ENCODE peak calls at places on chromosomes 4 and X, in six cellular contexts. P is endodermal cell, D is vagina, W is fibroblast of lung, Y is brain microvascular endothelial cell, F is heart right ventricle. Z is an unnamed sample. For H3K27me3, the result is how much of the 10 kb centered on the place peaks cover.

GRCh38 chrX:46251755-46252154 is 293.5 kb downstream of the ZNF674 start:
- DNase-seq in P (no peak), D (no peak), W (peak), F (no peak), Y (peak), Z (peak)

GRCh38 chrX:9873952-9874351 is 87.7 kb downstream of the SHROOM2 start:
- DNase-seq in D (no peak), Y (no peak), P (peak), F (no peak), W (no peak), Z (peak)

GRCh38 chr4:128393111-128393704 is 105.6 kb upstream of the PGRMC2 start:
- DNase-seq in F (peak), P (no peak), D (no peak), W (peak), Y (peak), Z (no peak)

GRCh38 chr4:3321295-3321889 is 28.6 kb downstream of the RGS12 start:
- DNase-seq in Y (no peak), P (peak), D (no peak), W (no peak), F (peak), Z (no peak)

GRCh38 chrX:9493936-9494335 is 29.1 kb downstream of the TBL1X start:
- DNase-seq in W (peak), D (no peak), Y (peak), F (no peak), P (no peak), Z (no peak)

GRCh38 chrX:47366051-47366722 is 4.2 kb upstream of the ZNF157 start:
- DNase-seq in F (peak), W (peak), D (no peak), P (peak), Y (peak), Z (no peak)

GRCh38 chr4:168857546-168858314 is 152.3 kb downstream of the CBR4 start:
- DNase-seq in F (no peak), Y (peak), D (no peak), W (peak), P (no peak), Z (no peak)

GRCh38 chr4:47106561-47106960 is 75.2 kb downstream of the GABRB1 start:
- DNase-seq in D (no peak), P (no peak), Y (no peak), W (peak), F (no peak), Z (no peak)

GRCh38 chrX:139200793-139201192 is 329.7 kb upstream of the F9 start:
- DNase-seq in F (no peak), Y (no peak), W (peak), P (no peak), D (no peak), Z (no peak)

GRCh38 chrX:25015486-25016360 is at the start of gene ARX:
- DNase-seq in W (peak), P (peak), D (no peak), F (peak), Y (no peak), Z (peak)

GRCh38 chr4:98950925-98951324 is 22.0 kb upstream of the EIF4E start:
- DNase-seq in W (peak), Y (no peak), F (no peak), D (no peak), P (no peak), Z (no peak)

GRCh38 chr4:98939892-98940298 is 11.0 kb upstream of the EIF4E start:
- DNase-seq in P (peak), Y (peak), W (peak), D (no peak), F (no peak), Z (no peak)

GRCh38 chr4:98946359-98946758 is 17.4 kb upstream of the EIF4E start:
- DNase-seq in Y (no peak), P (no peak), W (no peak), D (no peak), F (no peak), Z (no peak)

GRCh38 chr4:98939446-98939845 is 10.5 kb upstream of the EIF4E start:
- DNase-seq in F (no peak), W (no peak), D (no peak), Y (no peak), P (no peak), Z (no peak)

GRCh38 chr4:98945297-98945850 is 16.4 kb upstream of the EIF4E start:
- DNase-seq in F (no peak), Y (peak), W (peak), P (no peak), D (no peak), Z (no peak)
- TF ChIP-seq CTCF in F (no peak), Y (no peak), W (no peak), P (no peak), D (no peak), Z (no peak)

GRCh38 chrX:96761566-96761965 is 76.9 kb downstream of the DIAPH2 start:
- DNase-seq in D (no peak), Y (no peak), W (no peak), F (no peak), P (no peak), Z (no peak)
- H3K27me3 ChIP-seq in D (under half), Y (under half), W (under half), F (under half), P (under half), Z (under half)

DNA sequence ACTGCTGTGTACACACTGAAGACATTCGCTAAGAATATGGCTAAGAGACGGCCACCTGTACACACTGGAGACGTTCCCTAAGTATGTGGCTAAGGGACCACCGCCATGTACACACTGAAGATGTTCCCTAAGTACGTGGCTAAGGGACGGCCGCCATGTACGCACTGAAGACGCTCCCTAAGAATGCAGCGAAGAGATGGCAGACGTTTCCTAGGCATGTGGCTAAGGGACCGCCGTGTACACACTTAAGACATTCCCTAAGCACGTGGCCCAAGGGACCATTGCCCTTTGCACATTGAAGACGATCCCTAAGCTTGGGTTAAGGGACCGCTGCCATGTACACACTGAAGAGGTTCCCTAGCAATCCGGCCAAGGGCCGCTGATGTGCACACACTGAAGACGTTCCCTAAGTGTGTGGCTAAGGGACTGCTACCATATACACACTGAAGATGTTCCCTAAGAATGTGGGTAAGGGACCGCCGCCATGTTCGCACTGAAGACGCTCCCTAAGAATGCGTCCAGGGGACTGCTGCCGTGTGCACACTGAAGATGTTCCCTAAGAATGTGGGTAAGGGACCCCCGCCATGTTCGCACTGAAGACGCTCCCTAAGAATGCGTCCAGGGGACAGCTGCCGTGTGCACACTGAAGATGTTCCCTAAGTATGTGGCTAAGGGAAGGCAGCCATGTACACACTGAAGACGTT is 36.7 kb downstream of the DHRSX start:
- DNase-seq in P (peak), F (no peak), Y (peak), D (no peak), W (peak), Z (peak)
- H3K4me3 ChIP-seq in P (no peak), F (no peak), Y (no peak), D (no peak), W (no peak), Z (no peak)

GRCh38 chrX:16662402-16662801 is 12.4 kb downstream of the S100G start:
- DNase-seq in Y (no peak), D (no peak), W (no peak), F (no peak), P (no peak), Z (peak)

GRCh38 chrX:16664059-16664458 is 14.1 kb downstream of the S100G start:
- DNase-seq in Y (no peak), F (no peak), W (peak), D (no peak), P (no peak), Z (no peak)

GRCh38 chrX:16665089-16665488 is 15.1 kb downstream of the S100G start:
- DNase-seq in F (no peak), D (no peak), Y (peak), P (no peak), W (peak), Z (no peak)

GRCh38 chrX:16666541-16666940 is 16.6 kb downstream of the S100G start:
- DNase-seq in W (peak), F (no peak), D (no peak), P (peak), Y (peak), Z (no peak)

DNA sequence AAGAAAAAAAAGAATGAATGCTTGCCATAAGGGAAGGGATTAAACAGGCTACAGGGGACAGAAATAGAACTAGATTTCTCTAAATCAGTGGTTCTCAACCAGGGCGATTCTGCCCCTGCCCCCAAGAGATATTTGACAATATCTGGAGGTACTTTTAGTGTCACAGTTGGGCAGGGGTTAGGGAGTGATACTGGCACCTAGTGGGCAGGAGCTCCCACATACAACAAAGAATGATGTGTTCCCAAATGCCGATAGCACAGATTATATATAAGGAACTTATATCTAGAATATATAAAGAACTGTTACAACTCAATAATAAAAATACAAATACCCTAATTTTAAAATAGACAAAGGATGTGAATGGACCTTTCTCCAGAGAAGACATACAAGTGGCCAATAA is 14.7 kb downstream of the S100G start:
- DNase-seq in F (no peak), P (no peak), W (no peak), D (no peak), Y (no peak), Z (no peak)
- TF ChIP-seq CTCF in F (no peak), P (peak), W (peak), D (no peak), Y (peak), Z (peak)

GRCh38 chrX:69507500-69507789 is 3.3 kb downstream of the NALF2 start:
- DNase-seq in P (peak), Y (no peak), D (peak), W (no peak), F (no peak), Z (no peak)

GRCh38 chrX:69510137-69510715 is 6.1 kb downstream of the NALF2 start:
- DNase-seq in F (no peak), Y (no peak), D (peak), P (peak), W (no peak), Z (no peak)

GRCh38 chrX:69510914-69511513 is 6.9 kb downstream of the NALF2 start:
- DNase-seq in W (no peak), D (no peak), F (no peak), Y (no peak), P (no peak), Z (no peak)

GRCh38 chrX:69506617-69507499 is 2.7 kb downstream of the NALF2 start:
- DNase-seq in F (no peak), W (no peak), P (peak), D (peak), Y (no peak), Z (no peak)

GRCh38 chrX:69508610-69509009 is 4.5 kb downstream of the NALF2 start:
- DNase-seq in Y (no peak), F (no peak), D (peak), W (no peak), P (peak), Z (no peak)
- H3K27me3 ChIP-seq in Y (under half), F (under half), D (under half), W (under half), P (under half), Z (under half)

DNA sequence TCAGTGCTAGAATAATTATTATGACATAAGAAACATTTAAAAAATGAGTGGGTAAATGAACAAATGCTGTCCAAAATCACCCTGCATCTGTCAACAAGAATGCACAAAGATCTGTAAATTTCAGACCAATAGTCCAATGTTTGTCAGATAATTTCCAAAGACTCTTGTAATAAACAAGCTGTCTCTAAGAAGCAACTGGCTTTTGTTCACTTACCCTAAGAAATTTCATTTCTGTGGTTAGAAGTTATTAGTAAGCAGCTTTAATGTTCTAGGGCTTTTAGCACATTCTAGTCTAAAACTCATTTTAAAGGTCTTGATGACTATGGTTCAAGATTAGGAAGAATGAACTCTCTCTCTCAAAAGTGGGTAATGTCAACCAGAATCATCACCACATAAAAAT is 560.3 kb upstream of the SMIM31 start:
- DNase-seq in W (no peak), D (no peak), P (no peak), F (no peak), Y (no peak), Z (no peak)
- H3K4me3 ChIP-seq in W (no peak), D (no peak), P (no peak), F (no peak), Y (no peak), Z (no peak)

DNA sequence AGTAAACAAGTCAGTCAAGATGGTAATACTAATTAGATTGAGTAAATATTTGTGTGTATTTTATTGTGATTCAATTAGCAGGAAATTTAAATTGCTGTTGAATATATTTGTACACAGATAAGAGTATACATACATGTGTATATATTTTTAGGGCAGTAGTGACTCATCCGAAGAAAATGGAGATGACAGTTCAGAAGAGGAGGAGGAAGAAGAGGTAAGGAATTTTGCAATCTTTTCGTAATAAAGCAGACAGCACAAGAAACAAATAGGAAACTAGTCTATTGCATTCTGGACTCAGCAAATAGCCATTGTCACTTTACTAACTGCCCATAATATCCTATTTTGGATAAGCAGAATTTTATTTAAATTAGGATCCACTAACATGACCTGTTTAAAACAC is 6.6 kb downstream of the IBSP start:
- DNase-seq in Y (no peak), P (no peak), F (no peak), D (no peak), W (peak), Z (no peak)
- TF ChIP-seq CTCF in Y (no peak), P (no peak), F (no peak), D (no peak), W (no peak), Z (no peak)

GRCh38 chr4:164613761-164614277 is 140.1 kb upstream of the SMIM31 start:
- DNase-seq in P (no peak), D (no peak), W (peak), Y (no peak), F (no peak), Z (no peak)

GRCh38 chr4:164615964-164616363 is 138.0 kb upstream of the SMIM31 start:
- DNase-seq in Y (no peak), D (no peak), F (no peak), P (no peak), W (no peak), Z (no peak)

GRCh38 chr4:164617426-164617825 is 136.5 kb upstream of the SMIM31 start:
- DNase-seq in D (no peak), F (no peak), W (no peak), P (no peak), Y (no peak), Z (no peak)

GRCh38 chr4:164616961-164617360 is 137.0 kb upstream of the SMIM31 start:
- DNase-seq in F (no peak), Y (no peak), D (no peak), W (no peak), P (peak), Z (no peak)

GRCh38 chr4:164614999-164615398 is 138.9 kb upstream of the SMIM31 start:
- DNase-seq in P (peak), W (peak), Y (no peak), D (no peak), F (no peak), Z (no peak)
- H3K27me3 ChIP-seq in P (under half), W (under half), Y (under half), D (under half), F (under half), Z (under half)

DNA sequence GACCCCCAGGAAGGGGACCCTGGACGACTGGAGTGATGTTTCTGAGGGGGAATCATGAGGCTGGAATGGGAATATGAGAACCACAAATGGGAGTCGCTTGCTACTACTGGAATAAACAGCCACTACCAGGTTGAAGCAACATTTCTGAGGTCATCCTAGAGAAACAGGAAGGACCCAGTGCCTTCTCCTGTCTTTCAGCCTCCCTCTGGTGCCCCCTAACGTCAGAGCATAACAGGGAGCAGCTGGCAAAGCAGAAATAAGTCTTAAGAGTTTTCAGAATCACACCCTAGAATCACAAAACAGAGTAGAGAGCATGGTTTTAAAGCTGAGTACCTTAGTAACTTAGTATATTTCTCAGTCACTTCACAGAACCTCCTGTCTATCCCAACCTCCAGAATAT is 347.8 kb upstream of the PITX2 start:
- DNase-seq in Y (peak), P (peak), W (peak), D (no peak), F (no peak), Z (peak)
- H3K4me3 ChIP-seq in Y (no peak), P (no peak), W (no peak), D (no peak), F (no peak), Z (no peak)

DNA sequence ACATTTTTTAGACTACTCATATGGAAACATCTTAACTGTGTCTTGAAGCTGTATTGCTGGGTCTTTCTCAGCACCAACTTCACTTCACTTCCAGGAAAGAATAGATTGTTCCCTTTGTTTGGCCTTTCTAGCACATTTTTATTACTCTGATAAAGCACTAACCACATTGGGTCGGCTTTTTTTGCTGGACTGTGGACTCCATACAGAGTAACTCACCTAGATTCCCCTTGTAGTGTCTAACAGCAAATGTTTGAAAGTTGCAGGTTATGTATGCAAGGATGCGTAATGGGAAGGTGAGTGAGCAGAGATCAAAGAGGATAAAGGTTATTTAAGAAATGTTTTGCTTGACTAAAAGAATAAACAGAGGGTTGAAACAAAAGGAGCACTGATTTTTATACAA is 101.2 kb downstream of the MMRN1 start:
- DNase-seq in F (no peak), W (no peak), Y (no peak), P (no peak), D (no peak), Z (no peak)
- TF ChIP-seq CTCF in F (no peak), W (no peak), Y (no peak), P (no peak), D (no peak), Z (no peak)

Z was measured in Caco-2.